ENCODE peak calls at places on chromosome 17, in four cellular contexts. E is heart left ventricle, N is mammary epithelial cell, V is GM23248. Z is an unnamed sample.

GRCh38 chr17:52158450-52159042 is at the start of gene CA10:
- DNase-seq in V (no peak), N (no peak), E (no peak), Z (no peak)

GRCh38 chr17:14197582-14197981 is 39.1 kb downstream of the CDRT15 start:
- DNase-seq in V (no peak), E (no peak), N (no peak), Z (no peak)

GRCh38 chr17:19270951-19271611 is 33.9 kb downstream of the EPN2 start:
- DNase-seq in V (no peak), E (peak; percentile 86), N (no peak), Z (peak; percentile 69)

GRCh38 chr17:6279659-6280058 is 155.3 kb downstream of the AIPL1 start:
- DNase-seq in N (peak; percentile 88), E (no peak), V (no peak), Z (no peak)

GRCh38 chr17:43210576-43210975 is 1.1 kb upstream of the TMEM106A start:
- DNase-seq in N (no peak), E (no peak), V (no peak), Z (no peak)

GRCh38 chr17:67198131-67198530 is 46.9 kb downstream of the HELZ start:
- DNase-seq in V (no peak), N (no peak), E (no peak), Z (no peak)

GRCh38 chr17:58913971-58914769 is 158.5 kb downstream of the PPM1E start:
- DNase-seq in E (no peak), V (peak; percentile 44), N (no peak), Z (no peak)

GRCh38 chr17:58757162-58757613 is 1.5 kb downstream of the PPM1E start:
- DNase-seq in V (no peak), N (no peak), E (no peak), Z (no peak)

GRCh38 chr17:72116692-72117469 is 3.9 kb upstream of the SOX9 start:
- DNase-seq in E (peak; percentile 32), N (peak; percentile 68), V (no peak), Z (no peak)

GRCh38 chr17:41521574-41522261 is 3.0 kb upstream of the KRT15 start:
- DNase-seq in V (peak; percentile 87), E (peak; percentile 1), N (peak; percentile 99), Z (no peak)

GRCh38 chr17:77928519-77929179 is 29.9 kb upstream of the TNRC6C start:
- DNase-seq in N (no peak), E (no peak), V (no peak), Z (no peak)

DNA sequence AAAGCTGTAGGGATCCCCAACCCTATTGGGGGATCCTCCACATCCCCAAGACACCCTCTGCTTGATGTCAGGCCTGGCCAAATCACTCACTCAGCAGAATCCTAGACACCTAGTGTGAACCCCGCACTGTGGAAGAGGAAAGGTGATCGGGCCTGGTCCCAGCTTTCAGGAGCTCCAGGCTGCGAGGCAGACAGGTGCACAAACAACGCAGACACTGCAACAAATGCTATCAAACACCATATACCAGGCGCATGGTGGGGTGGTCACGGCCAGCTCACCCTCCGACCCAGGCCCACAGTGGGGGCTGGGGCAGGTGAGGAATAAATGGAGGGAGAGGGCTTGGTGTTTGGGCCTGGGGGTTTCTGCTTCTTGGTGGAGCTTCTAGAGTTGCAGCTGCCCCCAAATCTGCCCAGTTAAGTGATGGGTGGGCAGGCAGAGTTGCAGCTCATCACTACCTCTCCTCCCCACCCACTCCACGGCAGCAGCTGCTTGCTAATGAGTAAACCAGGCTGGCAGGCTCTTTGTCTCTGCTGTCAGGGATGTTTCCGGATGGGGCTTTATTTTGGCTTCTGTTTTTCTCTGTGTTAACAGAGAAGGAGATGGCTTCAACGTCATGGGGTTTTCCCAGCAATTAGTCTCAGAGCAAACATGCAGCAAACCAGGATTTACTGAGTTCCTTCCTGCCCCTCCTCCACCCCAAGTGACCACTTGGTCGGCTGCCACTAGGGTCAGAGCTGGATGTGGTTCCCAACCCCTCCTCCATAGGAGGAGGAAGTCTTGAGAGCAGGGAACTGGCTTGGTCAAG is 46.6 kb downstream of the PECAM1 start:
- DNase-seq in N (peak; percentile 50), V (peak; percentile 88), E (peak; percentile 85), Z (peak; percentile 79)
- H3K4me3 ChIP-seq in N (no peak overlapping the region), V (no peak overlapping the region), E (no peak overlapping the region), Z (no peak overlapping the region)

DNA sequence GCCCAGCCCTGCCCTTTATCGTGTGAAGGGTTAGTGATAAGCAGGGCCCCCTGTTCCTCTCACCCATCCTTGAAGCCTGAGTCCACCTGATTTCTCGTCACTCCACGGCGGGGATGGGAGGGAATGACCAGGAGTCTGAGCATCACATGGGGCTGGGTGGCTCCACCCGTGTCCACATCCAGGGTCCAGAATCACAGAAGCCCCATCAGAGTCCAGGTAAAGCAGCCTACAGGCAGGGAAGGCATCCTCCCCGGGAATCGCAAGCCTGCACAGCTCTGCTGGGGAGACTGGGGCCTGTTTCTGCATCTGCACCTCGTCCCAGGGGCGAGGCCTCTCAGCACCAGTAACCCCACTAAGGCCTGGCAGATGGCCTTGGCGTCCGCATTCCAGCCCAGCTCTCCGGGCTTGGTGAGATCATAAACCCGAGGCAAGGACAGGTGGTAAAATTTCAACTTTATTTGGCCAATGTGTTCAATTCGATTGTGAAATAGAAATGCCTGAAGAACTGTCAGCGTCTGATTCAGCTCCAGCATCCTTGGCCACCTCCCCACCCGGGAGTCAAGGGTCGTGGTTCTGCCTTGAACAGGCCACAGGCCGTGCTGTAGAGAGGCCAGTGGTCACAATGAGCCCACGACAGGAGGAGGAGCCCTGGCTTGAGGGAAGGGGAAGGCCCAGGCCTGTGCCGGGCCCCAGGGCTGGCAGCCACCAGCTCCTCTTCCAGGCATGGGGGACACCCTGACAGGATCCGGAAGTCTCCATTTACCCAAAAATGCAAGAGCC is 8.1 kb upstream of the PPP1R27 start:
- DNase-seq in E (no peak), V (peak; percentile 49), N (peak; percentile 48), Z (no peak)
- H3K36me3 ChIP-seq in E (peaks cover 58% of the 10 kb centered on the region), V (peaks cover 21% of the 10 kb centered on the region), N (peaks cover 24% of the 10 kb centered on the region), Z (peaks cover 48% of the 10 kb centered on the region)

DNA sequence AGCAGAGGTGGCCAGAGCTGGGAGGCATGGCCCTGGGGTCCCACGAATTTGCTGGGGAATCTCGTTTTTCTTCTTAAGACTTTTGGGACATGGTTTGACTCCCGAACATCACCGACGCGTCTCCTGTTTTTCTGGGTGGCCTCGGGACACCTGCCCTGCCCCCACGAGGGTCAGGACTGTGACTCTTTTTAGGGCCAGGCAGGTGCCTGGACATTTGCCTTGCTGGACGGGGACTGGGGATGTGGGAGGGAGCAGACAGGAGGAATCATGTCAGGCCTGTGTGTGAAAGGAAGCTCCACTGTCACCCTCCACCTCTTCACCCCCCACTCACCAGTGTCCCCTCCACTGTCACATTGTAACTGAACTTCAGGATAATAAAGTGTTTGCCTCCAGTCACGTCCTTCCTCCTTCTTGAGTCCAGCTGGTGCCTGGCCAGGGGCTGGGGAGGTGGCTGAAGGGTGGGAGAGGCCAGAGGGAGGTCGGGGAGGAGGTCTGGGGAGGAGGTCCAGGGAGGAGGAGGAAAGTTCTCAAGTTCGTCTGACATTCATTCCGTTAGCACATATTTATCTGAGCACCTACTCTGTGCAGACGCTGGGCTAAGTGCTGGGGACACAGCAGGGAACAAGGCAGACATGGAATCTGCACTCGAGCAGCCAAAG is 2.3 kb downstream of the CSF3 start:
- DNase-seq in E (peak; percentile 54), N (no peak), V (no peak), Z (no peak)
- H3K27ac ChIP-seq in E (peak overlapping the region; percentile 33), N (no peak overlapping the region), V (no peak overlapping the region), Z (no peak overlapping the region)

GRCh38 chr17:48619821-48620496 is 4.9 kb upstream of the HOXB8 start:
- DNase-seq in N (no peak), E (no peak), V (no peak), Z (no peak)
- H3K4me3 ChIP-seq in N (no peak overlapping the region), E (no peak overlapping the region), V (no peak overlapping the region), Z (no peak overlapping the region)

GRCh38 chr17:63592797-63593196 is 7.9 kb upstream of the TACO1 start:
- DNase-seq in N (no peak), E (no peak), V (no peak), Z (no peak)

GRCh38 chr17:63587770-63588169 is 12.9 kb upstream of the TACO1 start:
- DNase-seq in V (peak; percentile 31), N (no peak), E (no peak), Z (no peak)

GRCh38 chr17:63589646-63590045 is 11.0 kb upstream of the TACO1 start:
- DNase-seq in V (no peak), N (peak; percentile 48), E (no peak), Z (no peak)

GRCh38 chr17:63588797-63589196 is 11.9 kb upstream of the TACO1 start:
- DNase-seq in E (no peak), V (no peak), N (no peak), Z (no peak)
- H3K36me3 ChIP-seq in E (peaks cover 95% of the 10 kb centered on the region), V (peaks cover 25% of the 10 kb centered on the region), N (peaks cover 17% of the 10 kb centered on the region), Z (peaks cover 74% of the 10 kb centered on the region)

DNA sequence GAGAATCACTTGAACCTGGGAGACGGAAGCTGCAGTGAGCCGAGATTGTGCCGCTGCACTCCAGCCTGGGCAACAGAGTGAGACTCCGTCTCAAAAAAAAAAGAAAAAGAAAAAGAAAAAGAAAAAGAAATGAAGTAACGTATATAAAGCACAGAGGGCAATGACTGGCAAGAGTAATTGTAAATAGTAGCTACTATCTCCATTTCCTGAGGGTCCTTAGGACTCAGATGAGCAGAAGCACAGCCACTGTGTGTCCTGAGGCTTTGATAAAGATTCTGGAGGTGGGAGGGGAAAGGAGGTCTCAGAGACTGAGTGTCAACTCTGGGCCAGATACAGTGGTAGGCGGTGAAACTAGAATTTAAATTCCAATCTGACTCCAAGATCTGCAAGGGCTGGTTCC is 45.8 kb downstream of the TBX4 start:
- DNase-seq in N (no peak), E (no peak), V (no peak), Z (no peak)
- H3K27ac ChIP-seq in N (no peak overlapping the region), E (no peak overlapping the region), V (no peak overlapping the region), Z (no peak overlapping the region)

GRCh38 chr17:44828919-44829557 is 1.0 kb downstream of the GJC1 start:
- DNase-seq in N (peak; percentile 38), V (no peak), E (no peak), Z (no peak)
- H3K4me3 ChIP-seq in N (peak overlapping the region; percentile 90), V (peak overlapping the region; percentile 97), E (peak overlapping the region; percentile 84), Z (peak overlapping the region; percentile 87)

GRCh38 chr17:21817791-21818364 is 125.6 kb downstream of the KCNJ18 start:
- DNase-seq in E (no peak), N (no peak), V (no peak), Z (no peak)
- H3K36me3 ChIP-seq in E (no peaks in the 10 kb centered on the region), N (no peaks in the 10 kb centered on the region), V (no peaks in the 10 kb centered on the region), Z (no peaks in the 10 kb centered on the region)

DNA sequence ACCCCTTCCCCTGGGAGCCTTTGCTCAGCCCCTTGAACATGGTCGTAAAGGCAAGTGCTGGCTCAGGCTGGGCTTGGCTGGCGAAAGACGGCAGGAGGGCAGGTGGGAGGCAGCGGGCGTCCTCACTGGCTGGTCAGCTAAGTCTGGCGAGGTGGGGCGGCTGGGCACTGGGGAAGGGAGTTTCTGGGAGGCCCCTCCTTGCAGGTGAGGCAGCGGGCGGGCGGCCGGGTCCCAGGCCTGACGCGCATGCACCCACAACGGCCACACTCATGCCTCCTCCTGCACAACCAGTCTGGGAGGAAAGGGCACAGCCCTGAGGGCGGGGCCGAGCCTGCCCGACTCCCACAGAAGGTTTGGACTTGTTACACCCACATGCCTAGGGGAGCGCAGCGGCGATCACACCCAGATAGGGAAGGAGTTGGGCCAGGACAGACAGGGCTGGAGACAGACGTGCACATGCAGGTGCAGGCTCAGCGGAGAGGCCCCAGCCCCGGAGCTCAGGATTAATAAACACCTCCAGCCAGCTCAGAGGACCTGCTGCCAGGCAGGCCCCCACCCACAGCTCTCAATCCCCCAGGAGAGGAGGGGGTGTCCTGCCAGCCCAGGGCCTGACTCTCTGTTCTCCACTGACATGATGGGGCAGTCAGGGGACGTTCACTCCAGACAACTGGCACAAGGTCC is at the start of gene EVPL:
- DNase-seq in N (peak; percentile 87), E (no peak), V (no peak), Z (no peak)
- H3K27ac ChIP-seq in N (no peak within 1 kb of the TSS), E (no peak within 1 kb of the TSS), V (no peak within 1 kb of the TSS), Z (no peak within 1 kb of the TSS)